ENCODE peak calls at places on chromosomes 2 and 18, in seven cellular contexts. X is neuronal stem cell; B is hepatic stellate cell; Q is Right ventricle myocardium superior; S is PC-9; I is EH; L is CD4-positive, alpha-beta T cell. V is an unnamed sample.

GRCh38 chr18:63708650-63709049 is 5.9 kb downstream of the SERPINB11 start:
- DNase-seq in X (no peak), Q (no peak), S (no peak), B (peak), I (peak), L (no peak), V (peak)

GRCh38 chr2:128591841-128592822 is 273.5 kb upstream of the HS6ST1 start:
- DNase-seq in B (no peak), X (no peak), I (no peak), L (peak), Q (no peak), S (no peak), V (no peak)

GRCh38 chr2:8312861-8313768 is 368.7 kb upstream of the ID2 start:
- DNase-seq in B (no peak), X (peak), Q (no peak), L (no peak), S (no peak), I (peak), V (peak)

GRCh38 chr2:208072250-208072892 is 47.0 kb upstream of the PLEKHM3 start:
- DNase-seq in Q (peak), I (peak), B (peak), X (peak), S (no peak), L (peak), V (peak)

GRCh38 chr2:187499941-187500532 is 52.0 kb upstream of the CALCRL start:
- DNase-seq in Q (peak), B (no peak), X (peak), L (no peak), I (peak), S (no peak), V (peak)

GRCh38 chr2:160247295-160247694 is 47.2 kb upstream of the ITGB6 start:
- DNase-seq in I (no peak), X (no peak), S (no peak), Q (no peak), B (no peak), L (no peak), V (no peak)

GRCh38 chr2:2321250-2321545 is 9.9 kb downstream of the MYT1L start:
- DNase-seq in S (no peak), L (no peak), Q (no peak), B (no peak), I (no peak), X (no peak), V (no peak)

GRCh38 chr2:159497256-159497655 is 119.1 kb downstream of the BAZ2B start:
- DNase-seq in X (no peak), I (peak), S (peak), Q (no peak), B (peak), L (no peak), V (peak)

GRCh38 chr2:227508001-227508400 is 36.0 kb downstream of the AGFG1 start:
- DNase-seq in S (no peak), L (no peak), I (no peak), B (no peak), X (peak), Q (no peak), V (no peak)

GRCh38 chr2:73611867-73612266 is 30.4 kb downstream of the NAT8 start:
- DNase-seq in X (no peak), Q (no peak), S (no peak), I (peak), B (no peak), L (no peak), V (peak)

GRCh38 chr2:40101076-40101688 is 322.1 kb upstream of the THUMPD2 start:
- DNase-seq in Q (no peak), S (no peak), L (no peak), I (peak), B (peak), X (no peak), V (peak)

GRCh38 chr18:57586243-57587049 is at the start of gene FECH:
- DNase-seq in I (peak), L (peak), B (peak), Q (peak), X (peak), S (peak), V (peak)

GRCh38 chr18:74197705-74198341 is 49.5 kb downstream of the TIMM21 start:
- DNase-seq in B (no peak), S (no peak), X (no peak), L (no peak), Q (no peak), I (no peak), V (no peak)

GRCh38 chr2:207332473-207333212 is 166.9 kb upstream of the KLF7 start:
- DNase-seq in X (no peak), B (no peak), S (no peak), I (no peak), L (no peak), Q (no peak), V (peak)

GRCh38 chr2:200051621-200051945 is 96.2 kb downstream of the MAIP1 start:
- DNase-seq in X (no peak), I (no peak), S (no peak), B (no peak), Q (no peak), L (no peak), V (no peak)

GRCh38 chr2:70089220-70089945 is 2.1 kb downstream of the PCBP1 start:
- DNase-seq in Q (no peak), I (peak), X (no peak), L (peak), S (no peak), B (peak), V (no peak)

GRCh38 chr2:145914716-145915115 is 1394.8 kb upstream of the ZEB2 start:
- DNase-seq in B (no peak), S (no peak), L (no peak), X (no peak), Q (no peak), I (no peak), V (no peak)

GRCh38 chr2:210502997-210503621 is 26.6 kb upstream of the LANCL1 start:
- DNase-seq in X (peak), B (peak), S (no peak), Q (no peak), L (no peak), I (peak), V (peak)